ENCODE peak calls at places on chromosomes 5 and 9, in seven cellular contexts. Z is HTR-8/SVneo; P is ELR; J is NCI-H1105 treated with DMSO at 0.1 percent for 48 hours; V is left colon; L is uterus; W is CD8-positive, alpha-beta T cell. N is an unnamed sample.

GRCh38 chr5:181185560-181185959 is 19.4 kb downstream of the TRIM7 start:
- DNase-seq in Z (no peak), P (no peak), J (no peak), V (no peak), L (no peak), W (no peak), N (no peak)

GRCh38 chr9:93663877-93664548 is 87.6 kb downstream of the PHF2 start:
- DNase-seq in Z (no peak), P (no peak), J (no peak), V (peak), L (no peak), W (no peak), N (no peak)

GRCh38 chr9:124286292-124286931 is 28.7 kb downstream of the NEK6 start:
- DNase-seq in Z (peak), P (peak), J (no peak), V (peak), L (peak), W (no peak), N (peak)

GRCh38 chr9:98862936-98863335 is 55.5 kb downstream of the GALNT12 start:
- DNase-seq in Z (no peak), P (no peak), J (no peak), V (no peak), L (no peak), W (no peak), N (no peak)

GRCh38 chr5:5270958-5271605 is 131.0 kb downstream of the ADAMTS16 start:
- DNase-seq in Z (peak), P (peak), J (peak), V (no peak), L (peak), W (no peak), N (no peak)

GRCh38 chr9:88197781-88198345 is 59.6 kb upstream of the SPATA31C2 start:
- DNase-seq in Z (peak), P (peak), J (no peak), V (no peak), L (no peak), W (no peak), N (no peak)

GRCh38 chr5:52139888-52140580 is 647.7 kb upstream of the ITGA1 start:
- DNase-seq in Z (no peak), P (no peak), J (peak), V (no peak), L (no peak), W (no peak), N (no peak)

GRCh38 chr5:36125868-36126267 is 25.8 kb downstream of the LMBRD2 start:
- DNase-seq in Z (no peak), P (no peak), J (no peak), V (no peak), L (no peak), W (no peak), N (no peak)

GRCh38 chr9:131142160-131142559 is 16.8 kb downstream of the NUP214 start:
- DNase-seq in Z (no peak), P (no peak), J (no peak), V (no peak), L (no peak), W (no peak), N (no peak)

GRCh38 chr9:119688547-119688946 is 319.3 kb upstream of the BRINP1 start:
- DNase-seq in Z (no peak), P (no peak), J (no peak), V (no peak), L (no peak), W (no peak), N (no peak)

GRCh38 chr5:32690153-32690552 is 21.0 kb upstream of the NPR3 start:
- DNase-seq in Z (no peak), P (peak), J (no peak), V (no peak), L (no peak), W (no peak), N (no peak)